ENCODE peak calls at places on chromosomes 5 and 9, in six cellular contexts. One of them, this sample, is unnamed.
A peak's percentile ranks its signal among the peaks of the same experiment; 100 is the strongest.

GRCh38 chr5:131169810-131170539 is 769 bp upstream of the LYRM7 start:
- DNase-seq in AG04449: no peak
- DNase-seq in GM12891: no peak
- DNase-seq in stimulated activated naive B cell treated with anti-CD40 and anti-IgM and Interleukin-4, amounts not matched to agents 10 μg/mL and 1 μg/mL and 100 μg/mL, for 72 hours: no peak
- DNase-seq in mesenchymal stem cell: no peak
- DNase-seq in NCI-H82: no peak
- DNase-seq in this sample: no peak

GRCh38 chr9:113481176-113481805 is 17.8 kb downstream of the RGS3 start:
- DNase-seq in AG04449: no peak
- DNase-seq in GM12891: no peak
- DNase-seq in stimulated activated naive B cell treated with anti-CD40 and anti-IgM and Interleukin-4, amounts not matched to agents 10 μg/mL and 1 μg/mL and 100 μg/mL, for 72 hours: no peak
- DNase-seq in mesenchymal stem cell: no peak
- DNase-seq in NCI-H82: no peak
- DNase-seq in this sample: no peak

GRCh38 chr9:21110708-21111576 is 30.7 kb downstream of the IFNW1 start:
- DNase-seq in AG04449: peak; percentile 37
- DNase-seq in GM12891: peak; percentile 30
- DNase-seq in stimulated activated naive B cell treated with anti-CD40 and anti-IgM and Interleukin-4, amounts not matched to agents 10 μg/mL and 1 μg/mL and 100 μg/mL, for 72 hours: no peak
- DNase-seq in mesenchymal stem cell: peak; percentile 78
- DNase-seq in NCI-H82: peak; percentile 79
- DNase-seq in this sample: peak; percentile 43

GRCh38 chr9:70564464-70565190 is 150.2 kb upstream of the KLF9 start:
- DNase-seq in AG04449: no peak
- DNase-seq in GM12891: no peak
- DNase-seq in stimulated activated naive B cell treated with anti-CD40 and anti-IgM and Interleukin-4, amounts not matched to agents 10 μg/mL and 1 μg/mL and 100 μg/mL, for 72 hours: no peak
- DNase-seq in mesenchymal stem cell: no peak
- DNase-seq in NCI-H82: no peak
- DNase-seq in this sample: no peak

GRCh38 chr5:1479581-1480188 is 34.4 kb upstream of the SLC6A3 start:
- DNase-seq in AG04449: peak; percentile 10
- DNase-seq in GM12891: peak; percentile 73
- DNase-seq in stimulated activated naive B cell treated with anti-CD40 and anti-IgM and Interleukin-4, amounts not matched to agents 10 μg/mL and 1 μg/mL and 100 μg/mL, for 72 hours: peak; percentile 49
- DNase-seq in mesenchymal stem cell: peak; percentile 49
- DNase-seq in NCI-H82: peak; percentile 32
- DNase-seq in this sample: peak; percentile 40

GRCh38 chr9:129071526-129072131 is 9.3 kb upstream of the DOLPP1 start:
- DNase-seq in AG04449: no peak
- DNase-seq in GM12891: no peak
- DNase-seq in stimulated activated naive B cell treated with anti-CD40 and anti-IgM and Interleukin-4, amounts not matched to agents 10 μg/mL and 1 μg/mL and 100 μg/mL, for 72 hours: no peak
- DNase-seq in mesenchymal stem cell: no peak
- DNase-seq in NCI-H82: no peak
- DNase-seq in this sample: no peak

GRCh38 chr9:37295178-37295577 is 127.3 kb upstream of the GRHPR start:
- DNase-seq in AG04449: no peak
- DNase-seq in GM12891: no peak
- DNase-seq in stimulated activated naive B cell treated with anti-CD40 and anti-IgM and Interleukin-4, amounts not matched to agents 10 μg/mL and 1 μg/mL and 100 μg/mL, for 72 hours: no peak
- DNase-seq in mesenchymal stem cell: no peak
- DNase-seq in NCI-H82: no peak
- DNase-seq in this sample: no peak

GRCh38 chr9:103649086-103649485 is 445.0 kb upstream of the SMC2 start:
- DNase-seq in AG04449: no peak
- DNase-seq in GM12891: no peak
- DNase-seq in stimulated activated naive B cell treated with anti-CD40 and anti-IgM and Interleukin-4, amounts not matched to agents 10 μg/mL and 1 μg/mL and 100 μg/mL, for 72 hours: no peak
- DNase-seq in mesenchymal stem cell: no peak
- DNase-seq in NCI-H82: no peak
- DNase-seq in this sample: no peak

GRCh38 chr9:77598510-77598909 is 49.6 kb downstream of the GNA14 start:
- DNase-seq in AG04449: no peak
- DNase-seq in GM12891: no peak
- DNase-seq in stimulated activated naive B cell treated with anti-CD40 and anti-IgM and Interleukin-4, amounts not matched to agents 10 μg/mL and 1 μg/mL and 100 μg/mL, for 72 hours: no peak
- DNase-seq in mesenchymal stem cell: peak; percentile 60
- DNase-seq in NCI-H82: peak; percentile 50
- DNase-seq in this sample: peak; percentile 37

GRCh38 chr5:40374853-40375252 is 304.9 kb upstream of the PTGER4 start:
- DNase-seq in AG04449: no peak
- DNase-seq in GM12891: no peak
- DNase-seq in stimulated activated naive B cell treated with anti-CD40 and anti-IgM and Interleukin-4, amounts not matched to agents 10 μg/mL and 1 μg/mL and 100 μg/mL, for 72 hours: no peak
- DNase-seq in mesenchymal stem cell: no peak
- DNase-seq in NCI-H82: no peak
- DNase-seq in this sample: no peak

GRCh38 chr9:94228616-94229015 is 30.5 kb upstream of the ZNF169 start:
- DNase-seq in AG04449: no peak
- DNase-seq in GM12891: no peak
- DNase-seq in stimulated activated naive B cell treated with anti-CD40 and anti-IgM and Interleukin-4, amounts not matched to agents 10 μg/mL and 1 μg/mL and 100 μg/mL, for 72 hours: no peak
- DNase-seq in mesenchymal stem cell: no peak
- DNase-seq in NCI-H82: no peak
- DNase-seq in this sample: no peak

This sample was measured in skeletal muscle cell.